ENCODE peak calls at places on chromosome 13, in five cellular contexts. One of them, this sample, is unnamed.

GRCh38 chr13:77112961-77113360 is 86.0 kb upstream of the FBXL3 start:
- DNase-seq in hepatocyte: no peak
- DNase-seq in GM23338: no peak
- DNase-seq in WERI-Rb-1: no peak
- DNase-seq in testis: no peak
- DNase-seq in this sample: no peak

GRCh38 chr13:21100994-21101757 is 39.8 kb upstream of the LATS2 start:
- DNase-seq in hepatocyte: no peak
- DNase-seq in GM23338: no peak
- DNase-seq in WERI-Rb-1: no peak
- DNase-seq in testis: no peak
- DNase-seq in this sample: no peak

GRCh38 chr13:28699246-28699645 is 19.5 kb downstream of the SLC46A3 start:
- DNase-seq in hepatocyte: no peak
- DNase-seq in GM23338: no peak
- DNase-seq in WERI-Rb-1: no peak
- DNase-seq in testis: no peak
- DNase-seq in this sample: no peak

GRCh38 chr13:94267581-94267980 is 211.9 kb downstream of the DCT start:
- DNase-seq in hepatocyte: no peak
- DNase-seq in GM23338: no peak
- DNase-seq in WERI-Rb-1: no peak
- DNase-seq in testis: no peak
- DNase-seq in this sample: no peak

GRCh38 chr13:65710514-65710913 is 1519.6 kb downstream of the PCDH9 start:
- DNase-seq in hepatocyte: no peak
- DNase-seq in GM23338: no peak
- DNase-seq in WERI-Rb-1: no peak
- DNase-seq in testis: no peak
- DNase-seq in this sample: peak

GRCh38 chr13:33543089-33543459 is 257.5 kb upstream of the STARD13 start:
- DNase-seq in hepatocyte: no peak
- DNase-seq in GM23338: peak
- DNase-seq in WERI-Rb-1: no peak
- DNase-seq in testis: no peak
- DNase-seq in this sample: no peak

GRCh38 chr13:30734434-30734833 is 909 bp upstream of the ALOX5AP start:
- DNase-seq in hepatocyte: no peak
- DNase-seq in GM23338: no peak
- DNase-seq in WERI-Rb-1: no peak
- DNase-seq in testis: no peak
- DNase-seq in this sample: no peak

GRCh38 chr13:19601749-19602725 is 31.4 kb upstream of the MPHOSPH8 start:
- DNase-seq in hepatocyte: peak
- DNase-seq in GM23338: peak
- DNase-seq in WERI-Rb-1: peak
- DNase-seq in testis: peak
- DNase-seq in this sample: peak

GRCh38 chr13:100594731-100595130 is 6.1 kb upstream of the GGACT start:
- DNase-seq in hepatocyte: peak
- DNase-seq in GM23338: peak
- DNase-seq in WERI-Rb-1: peak
- DNase-seq in testis: no peak
- DNase-seq in this sample: no peak

GRCh38 chr13:110150384-110151091 is 156.4 kb downstream of the COL4A1 start:
- DNase-seq in hepatocyte: no peak
- DNase-seq in GM23338: no peak
- DNase-seq in WERI-Rb-1: no peak
- DNase-seq in testis: no peak
- DNase-seq in this sample: no peak
- H3K27ac ChIP-seq in hepatocyte: no peak
- H3K27ac ChIP-seq in GM23338: no peak
- H3K27ac ChIP-seq in WERI-Rb-1: no peak
- H3K27ac ChIP-seq in testis: no peak
- H3K27ac ChIP-seq in this sample: no peak

GRCh38 chr13:29702912-29703351 is 107.4 kb upstream of the SLC7A1 start:
- DNase-seq in hepatocyte: peak
- DNase-seq in GM23338: peak
- DNase-seq in WERI-Rb-1: no peak
- DNase-seq in testis: no peak
- DNase-seq in this sample: peak

GRCh38 chr13:29706923-29707322 is 111.4 kb upstream of the SLC7A1 start:
- DNase-seq in hepatocyte: no peak
- DNase-seq in GM23338: no peak
- DNase-seq in WERI-Rb-1: no peak
- DNase-seq in testis: no peak
- DNase-seq in this sample: peak

GRCh38 chr13:29704648-29705047 is 109.2 kb upstream of the SLC7A1 start:
- DNase-seq in hepatocyte: no peak
- DNase-seq in GM23338: no peak
- DNase-seq in WERI-Rb-1: no peak
- DNase-seq in testis: no peak
- DNase-seq in this sample: peak

GRCh38 chr13:29703421-29703820 is 107.9 kb upstream of the SLC7A1 start:
- DNase-seq in hepatocyte: no peak
- DNase-seq in GM23338: no peak
- DNase-seq in WERI-Rb-1: no peak
- DNase-seq in testis: no peak
- DNase-seq in this sample: no peak

DNA sequence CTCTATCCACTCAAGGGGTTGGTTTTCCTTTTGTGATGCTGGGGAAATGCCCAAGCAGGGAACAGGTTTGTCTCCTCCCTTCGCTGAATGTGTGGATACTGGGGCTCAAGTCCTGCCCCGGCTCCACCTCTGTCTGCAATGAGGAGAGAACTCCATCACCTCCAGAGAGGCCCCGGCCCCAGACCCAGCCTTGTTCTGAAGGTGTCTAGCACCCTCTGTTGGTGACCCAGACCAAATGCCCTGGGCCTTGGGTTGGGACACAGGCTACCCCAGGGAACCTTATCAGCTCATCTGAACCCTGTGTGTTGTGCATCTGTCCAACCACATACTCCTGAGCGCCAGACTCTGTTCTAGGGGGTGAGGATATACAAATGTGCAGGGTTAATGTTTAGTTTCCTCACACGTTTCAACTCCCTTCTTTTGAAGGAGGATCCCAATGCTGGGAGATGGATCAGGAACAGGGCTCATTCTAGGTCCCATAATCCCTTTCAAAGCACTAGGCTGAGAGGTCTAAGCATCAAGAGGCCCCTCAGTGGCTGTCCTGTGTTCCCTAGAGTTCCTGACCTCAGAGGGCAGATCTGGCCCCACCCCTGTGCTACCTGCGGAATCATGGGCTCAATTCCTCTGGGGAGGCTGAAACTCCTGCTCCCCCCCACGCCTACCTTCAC is 112.5 kb upstream of the SLC7A1 start:
- DNase-seq in hepatocyte: peak
- DNase-seq in GM23338: peak
- DNase-seq in WERI-Rb-1: peak
- DNase-seq in testis: peak
- DNase-seq in this sample: peak
- TF ChIP-seq CTCF in hepatocyte: peak
- TF ChIP-seq CTCF in GM23338: peak
- TF ChIP-seq CTCF in WERI-Rb-1: peak
- TF ChIP-seq CTCF in testis: no peak
- TF ChIP-seq CTCF in this sample: peak

GRCh38 chr13:37695200-37695599 is 96.6 kb upstream of the POSTN start:
- DNase-seq in hepatocyte: no peak
- DNase-seq in GM23338: no peak
- DNase-seq in WERI-Rb-1: no peak
- DNase-seq in testis: no peak
- DNase-seq in this sample: no peak

GRCh38 chr13:37701306-37701705 is 102.7 kb upstream of the POSTN start:
- DNase-seq in hepatocyte: no peak
- DNase-seq in GM23338: no peak
- DNase-seq in WERI-Rb-1: no peak
- DNase-seq in testis: no peak
- DNase-seq in this sample: peak

GRCh38 chr13:37706041-37706440 is 107.5 kb upstream of the POSTN start:
- DNase-seq in hepatocyte: no peak
- DNase-seq in GM23338: no peak
- DNase-seq in WERI-Rb-1: no peak
- DNase-seq in testis: no peak
- DNase-seq in this sample: no peak

GRCh38 chr13:37701972-37702371 is 103.4 kb upstream of the POSTN start:
- DNase-seq in hepatocyte: peak
- DNase-seq in GM23338: no peak
- DNase-seq in WERI-Rb-1: no peak
- DNase-seq in testis: no peak
- DNase-seq in this sample: no peak

GRCh38 chr13:37700887-37701286 is 102.3 kb upstream of the POSTN start:
- DNase-seq in hepatocyte: no peak
- DNase-seq in GM23338: no peak
- DNase-seq in WERI-Rb-1: no peak
- DNase-seq in testis: no peak
- DNase-seq in this sample: peak
- H3K27ac ChIP-seq in hepatocyte: no peak
- H3K27ac ChIP-seq in GM23338: no peak
- H3K27ac ChIP-seq in WERI-Rb-1: no peak
- H3K27ac ChIP-seq in testis: no peak
- H3K27ac ChIP-seq in this sample: no peak

DNA sequence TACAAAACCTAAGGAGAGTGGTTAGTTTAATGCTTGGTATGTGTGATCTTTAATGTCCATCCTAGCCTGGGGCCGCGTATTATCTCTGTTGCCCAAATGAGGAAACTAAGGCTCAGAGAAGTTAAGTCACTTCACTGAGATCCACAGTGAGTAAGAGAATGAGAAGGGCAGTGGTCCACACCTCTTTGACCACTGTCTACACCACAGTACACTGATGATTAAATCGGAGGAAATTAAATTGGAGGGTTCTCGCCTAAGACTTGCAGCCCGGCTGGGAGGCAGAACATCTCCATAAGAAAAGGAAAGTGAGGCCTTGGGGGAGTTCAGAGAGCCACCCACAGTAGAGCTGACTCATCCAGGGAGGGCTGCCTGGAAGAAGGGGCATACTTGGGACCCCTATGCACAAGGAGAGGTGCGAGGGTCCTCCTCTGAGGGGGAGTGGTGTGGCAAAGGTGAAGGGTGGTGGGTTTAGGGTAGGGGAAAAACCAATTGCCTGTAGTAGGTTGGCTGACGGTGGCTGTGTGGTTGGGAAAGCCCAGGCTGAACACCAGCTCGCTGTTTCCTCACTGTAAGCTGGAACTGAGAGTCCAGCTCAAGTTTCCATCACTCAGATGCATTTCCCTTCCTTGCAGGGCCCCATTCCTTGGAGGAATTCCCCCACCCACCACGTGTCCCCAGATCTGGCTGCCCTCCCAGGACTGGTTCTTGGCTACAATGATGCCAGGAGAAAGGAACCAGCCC is 15.0 kb upstream of the DHRS12 start:
- DNase-seq in hepatocyte: no peak
- DNase-seq in GM23338: no peak
- DNase-seq in WERI-Rb-1: no peak
- DNase-seq in testis: no peak
- DNase-seq in this sample: no peak
- TF ChIP-seq CTCF in hepatocyte: no peak
- TF ChIP-seq CTCF in GM23338: no peak
- TF ChIP-seq CTCF in WERI-Rb-1: no peak
- TF ChIP-seq CTCF in testis: no peak
- TF ChIP-seq CTCF in this sample: no peak

This sample was measured in cardiac muscle cell.